ENCODE peak calls at places on chromosome 4, in six cellular contexts. Q, L, U, J, A and D are unnamed samples.

GRCh38 chr4:786074-786741 is 39.7 kb downstream of the CPLX1 start:
- DNase-seq in Q (no peak), L (no peak), U (no peak), J (no peak), A (no peak), D (no peak)

GRCh38 chr4:185165605-185166063 is 22.6 kb downstream of the SLC25A4 start:
- DNase-seq in Q (peak), L (no peak), U (no peak), J (peak), A (no peak), D (no peak)

GRCh38 chr4:165872443-165873297 is at the start of gene TLL1:
- DNase-seq in Q (peak), L (no peak), U (peak), J (no peak), A (no peak), D (no peak)

GRCh38 chr4:181685461-181685860 is 557.7 kb upstream of the TENM3 start:
- DNase-seq in Q (no peak), L (no peak), U (no peak), J (peak), A (no peak), D (no peak)

GRCh38 chr4:81565137-81565870 is 93.6 kb upstream of the RASGEF1B start:
- DNase-seq in Q (no peak), L (peak), U (peak), J (peak), A (no peak), D (peak)

GRCh38 chr4:83921124-83921523 is 385.2 kb downstream of the GPAT3 start:
- DNase-seq in Q (no peak), L (no peak), U (no peak), J (no peak), A (no peak), D (no peak)

GRCh38 chr4:14264437-14264836 is 636.9 kb upstream of the BOD1L1 start:
- DNase-seq in Q (no peak), L (no peak), U (no peak), J (no peak), A (no peak), D (no peak)

GRCh38 chr4:95129036-95129435 is 371.3 kb downstream of the BMPR1B start:
- DNase-seq in Q (no peak), L (no peak), U (no peak), J (no peak), A (no peak), D (no peak)

GRCh38 chr4:79964715-79965345 is 108.2 kb downstream of the ANTXR2 start:
- DNase-seq in Q (no peak), L (peak), U (peak), J (no peak), A (no peak), D (no peak)

DNA sequence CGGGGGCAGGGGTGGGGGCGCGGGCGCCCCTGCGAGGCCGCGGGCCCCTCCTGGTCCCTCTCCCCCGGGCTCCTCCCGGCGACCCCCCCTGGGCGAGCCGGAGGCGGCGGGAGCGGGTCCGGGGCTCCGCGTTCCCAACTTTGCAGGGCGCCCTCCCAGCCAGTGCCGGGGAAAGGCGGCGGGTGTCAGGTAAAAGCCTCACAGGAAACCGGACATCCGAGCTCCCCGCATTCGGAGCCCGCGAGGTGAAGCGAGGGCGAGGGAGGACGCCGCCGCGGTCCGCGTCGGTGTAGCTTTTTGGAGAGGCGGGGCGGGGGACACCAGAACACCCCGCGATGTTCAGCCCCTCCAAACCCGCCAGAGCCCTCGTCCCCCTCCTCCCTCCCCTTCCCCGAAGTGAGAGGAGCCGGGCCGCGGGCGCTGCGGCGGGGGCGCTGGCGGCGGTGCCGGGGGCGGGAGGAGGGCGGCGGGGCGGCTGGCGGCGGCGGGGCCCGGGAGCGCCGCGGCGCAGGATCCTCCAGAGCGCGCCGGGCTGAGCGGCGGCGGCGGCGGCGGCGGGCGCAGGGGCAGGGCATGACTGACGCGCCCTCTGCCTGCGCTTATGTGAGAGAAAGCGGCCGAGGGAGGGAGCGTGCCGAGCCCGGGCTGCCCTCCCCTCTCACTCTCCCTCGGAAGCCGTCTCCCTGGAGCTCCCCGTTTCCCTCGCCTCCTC is at the start of gene VEGFC:
- DNase-seq in Q (peak), L (peak), U (peak), J (peak), A (peak), D (no peak)
- TF ChIP-seq CTCF in Q (peak), L (peak), U (no peak), J (no peak), A (no peak), D (no peak)

DNA sequence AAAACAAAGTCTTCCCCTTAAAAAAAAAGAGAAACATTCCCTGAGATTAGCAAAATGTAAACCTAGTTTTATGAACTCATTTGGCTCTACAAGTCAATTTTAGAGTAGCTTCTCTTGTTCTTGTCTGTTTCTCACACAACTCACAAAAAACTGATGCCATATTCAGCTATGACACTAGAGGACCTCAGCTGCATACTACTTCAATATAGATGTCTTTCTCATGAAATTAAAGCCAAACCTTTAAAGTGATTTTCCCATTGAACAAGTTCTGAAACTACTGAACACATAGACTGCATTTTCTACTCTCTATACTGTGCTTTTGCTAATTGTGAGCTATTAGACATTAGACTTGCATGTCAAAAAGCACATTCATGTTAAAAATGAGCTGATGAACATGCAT is 49.8 kb downstream of the TBCK start:
- DNase-seq in Q (no peak), L (no peak), U (peak), J (peak), A (no peak), D (no peak)
- TF ChIP-seq CTCF in Q (peak), L (peak), U (peak), J (peak), A (peak), D (no peak)

GRCh38 chr4:26579169-26579568 is 4.7 kb upstream of the TBC1D19 start:
- DNase-seq in Q (no peak), L (no peak), U (no peak), J (no peak), A (no peak), D (no peak)

GRCh38 chr4:26583865-26584652 is at the start of gene TBC1D19:
- DNase-seq in Q (peak), L (peak), U (peak), J (peak), A (peak), D (peak)

GRCh38 chr4:26584725-26585124 is 841 bp downstream of the TBC1D19 start:
- DNase-seq in Q (no peak), L (no peak), U (no peak), J (no peak), A (no peak), D (no peak)

DNA sequence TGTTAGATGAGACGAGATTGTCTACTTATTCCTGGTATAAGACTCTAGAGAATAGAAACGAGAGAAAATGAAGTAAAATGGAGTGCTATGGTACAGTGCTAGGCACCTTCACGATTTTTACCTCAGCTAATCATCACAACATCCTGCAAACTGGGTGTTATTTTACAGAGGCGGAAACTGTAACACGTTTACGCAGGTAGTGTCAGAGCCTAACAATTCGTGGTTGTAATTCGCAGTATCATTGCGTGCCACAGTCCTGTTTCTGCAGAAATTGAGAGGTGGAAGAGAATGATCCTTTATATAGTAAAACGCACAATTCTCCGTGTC is 383 bp upstream of the TBC1D19 start:
- DNase-seq in Q (no peak), L (no peak), U (no peak), J (no peak), A (no peak), D (no peak)
- TF ChIP-seq CTCF in Q (no peak), L (no peak), U (no peak), J (no peak), A (no peak), D (no peak)

GRCh38 chr4:55158957-55159356 is 33.6 kb upstream of the KDR start:
- DNase-seq in Q (no peak), L (no peak), U (no peak), J (no peak), A (no peak), D (no peak)
- TF ChIP-seq CTCF in Q (no peak), L (no peak), U (no peak), J (peak), A (no peak), D (no peak)